ENCODE peak calls at places on chromosome X, in nine cellular contexts. One of them, this sample, is unnamed.

GRCh38 chrX:55787063-55787462 is 69.5 kb downstream of the RRAGB start:
- DNase-seq in posterior cingulate gyrus: no peak
- DNase-seq in T-helper 1 cell: no peak
- DNase-seq in NCI-H1105: no peak
- DNase-seq in NCI-H1417: no peak
- DNase-seq in left colon: no peak
- DNase-seq in iris pigment epithelial cell: no peak
- DNase-seq in stimulated activated naive B cell treated with anti-CD40 and anti-IgM and Interleukin-4, amounts not matched to agents 10 μg/mL and 1 μg/mL and 100 μg/mL, for 72 hours: no peak
- DNase-seq in stimulated activated naive CD8-positive, alpha-beta T cell treated with anti-CD3 and anti-CD28 coated beads, Interleukin-15, Interleukin-2, amounts not matched to agents 100 U/mL and 50 U/mL, for 24 hours: no peak
- DNase-seq in this sample: no peak

GRCh38 chrX:47316276-47317025 is 53.9 kb upstream of the ZNF157 start:
- DNase-seq in posterior cingulate gyrus: no peak
- DNase-seq in iris pigment epithelial cell: peak; percentile 7
- DNase-seq in stimulated activated naive B cell treated with anti-CD40 and anti-IgM and Interleukin-4, amounts not matched to agents 10 μg/mL and 1 μg/mL and 100 μg/mL, for 72 hours: no peak
- DNase-seq in NCI-H1105: no peak
- DNase-seq in left colon: no peak
- DNase-seq in stimulated activated naive CD8-positive, alpha-beta T cell treated with anti-CD3 and anti-CD28 coated beads, Interleukin-15, Interleukin-2, amounts not matched to agents 100 U/mL and 50 U/mL, for 24 hours: no peak
- DNase-seq in T-helper 1 cell: no peak
- DNase-seq in NCI-H1417: no peak
- DNase-seq in this sample: peak; percentile 48

GRCh38 chrX:96722793-96723192 is 38.2 kb downstream of the DIAPH2 start:
- DNase-seq in T-helper 1 cell: no peak
- DNase-seq in stimulated activated naive B cell treated with anti-CD40 and anti-IgM and Interleukin-4, amounts not matched to agents 10 μg/mL and 1 μg/mL and 100 μg/mL, for 72 hours: no peak
- DNase-seq in NCI-H1417: no peak
- DNase-seq in iris pigment epithelial cell: no peak
- DNase-seq in NCI-H1105: no peak
- DNase-seq in posterior cingulate gyrus: no peak
- DNase-seq in stimulated activated naive CD8-positive, alpha-beta T cell treated with anti-CD3 and anti-CD28 coated beads, Interleukin-15, Interleukin-2, amounts not matched to agents 100 U/mL and 50 U/mL, for 24 hours: no peak
- DNase-seq in left colon: no peak
- DNase-seq in this sample: no peak

GRCh38 chrX:39205467-39205866 is 404.2 kb downstream of the MID1IP1 start:
- DNase-seq in iris pigment epithelial cell: no peak
- DNase-seq in NCI-H1105: no peak
- DNase-seq in NCI-H1417: no peak
- DNase-seq in left colon: no peak
- DNase-seq in stimulated activated naive CD8-positive, alpha-beta T cell treated with anti-CD3 and anti-CD28 coated beads, Interleukin-15, Interleukin-2, amounts not matched to agents 100 U/mL and 50 U/mL, for 24 hours: no peak
- DNase-seq in posterior cingulate gyrus: no peak
- DNase-seq in stimulated activated naive B cell treated with anti-CD40 and anti-IgM and Interleukin-4, amounts not matched to agents 10 μg/mL and 1 μg/mL and 100 μg/mL, for 72 hours: no peak
- DNase-seq in T-helper 1 cell: no peak
- DNase-seq in this sample: no peak

GRCh38 chrX:21940356-21940829 is at the start of gene SMS:
- DNase-seq in stimulated activated naive CD8-positive, alpha-beta T cell treated with anti-CD3 and anti-CD28 coated beads, Interleukin-15, Interleukin-2, amounts not matched to agents 100 U/mL and 50 U/mL, for 24 hours: peak; percentile 74
- DNase-seq in NCI-H1417: peak; percentile 36
- DNase-seq in left colon: peak; percentile 74
- DNase-seq in posterior cingulate gyrus: peak; percentile 45
- DNase-seq in NCI-H1105: peak; percentile 68
- DNase-seq in T-helper 1 cell: peak; percentile 49
- DNase-seq in iris pigment epithelial cell: peak; percentile 75
- DNase-seq in stimulated activated naive B cell treated with anti-CD40 and anti-IgM and Interleukin-4, amounts not matched to agents 10 μg/mL and 1 μg/mL and 100 μg/mL, for 72 hours: peak; percentile 39
- DNase-seq in this sample: peak; percentile 72

GRCh38 chrX:40845331-40845911 is 110.1 kb upstream of the MED14 start:
- DNase-seq in T-helper 1 cell: no peak
- DNase-seq in NCI-H1417: no peak
- DNase-seq in stimulated activated naive CD8-positive, alpha-beta T cell treated with anti-CD3 and anti-CD28 coated beads, Interleukin-15, Interleukin-2, amounts not matched to agents 100 U/mL and 50 U/mL, for 24 hours: no peak
- DNase-seq in left colon: no peak
- DNase-seq in NCI-H1105: no peak
- DNase-seq in stimulated activated naive B cell treated with anti-CD40 and anti-IgM and Interleukin-4, amounts not matched to agents 10 μg/mL and 1 μg/mL and 100 μg/mL, for 72 hours: no peak
- DNase-seq in posterior cingulate gyrus: peak; percentile 8
- DNase-seq in iris pigment epithelial cell: peak; percentile 95
- DNase-seq in this sample: no peak

GRCh38 chrX:72306851-72307645 is 1.3 kb upstream of the CITED1 start:
- DNase-seq in NCI-H1417: peak; percentile 49
- DNase-seq in stimulated activated naive CD8-positive, alpha-beta T cell treated with anti-CD3 and anti-CD28 coated beads, Interleukin-15, Interleukin-2, amounts not matched to agents 100 U/mL and 50 U/mL, for 24 hours: no peak
- DNase-seq in iris pigment epithelial cell: peak; percentile 74
- DNase-seq in posterior cingulate gyrus: peak; percentile 49
- DNase-seq in T-helper 1 cell: no peak
- DNase-seq in NCI-H1105: peak; percentile 53
- DNase-seq in left colon: peak; percentile 49
- DNase-seq in stimulated activated naive B cell treated with anti-CD40 and anti-IgM and Interleukin-4, amounts not matched to agents 10 μg/mL and 1 μg/mL and 100 μg/mL, for 72 hours: peak; percentile 19
- DNase-seq in this sample: peak; percentile 81

GRCh38 chrX:40158036-40158706 is 60.4 kb upstream of the BCOR start:
- DNase-seq in stimulated activated naive B cell treated with anti-CD40 and anti-IgM and Interleukin-4, amounts not matched to agents 10 μg/mL and 1 μg/mL and 100 μg/mL, for 72 hours: no peak
- DNase-seq in iris pigment epithelial cell: peak; percentile 39
- DNase-seq in posterior cingulate gyrus: no peak
- DNase-seq in NCI-H1105: peak; percentile 11
- DNase-seq in stimulated activated naive CD8-positive, alpha-beta T cell treated with anti-CD3 and anti-CD28 coated beads, Interleukin-15, Interleukin-2, amounts not matched to agents 100 U/mL and 50 U/mL, for 24 hours: peak; percentile 46
- DNase-seq in NCI-H1417: peak; percentile 9
- DNase-seq in T-helper 1 cell: peak; percentile 35
- DNase-seq in left colon: no peak
- DNase-seq in this sample: no peak

GRCh38 chrX:53321943-53322497 is 40.6 kb upstream of the IQSEC2 start:
- DNase-seq in stimulated activated naive B cell treated with anti-CD40 and anti-IgM and Interleukin-4, amounts not matched to agents 10 μg/mL and 1 μg/mL and 100 μg/mL, for 72 hours: no peak
- DNase-seq in stimulated activated naive CD8-positive, alpha-beta T cell treated with anti-CD3 and anti-CD28 coated beads, Interleukin-15, Interleukin-2, amounts not matched to agents 100 U/mL and 50 U/mL, for 24 hours: no peak
- DNase-seq in left colon: no peak
- DNase-seq in NCI-H1105: no peak
- DNase-seq in T-helper 1 cell: no peak
- DNase-seq in posterior cingulate gyrus: no peak
- DNase-seq in iris pigment epithelial cell: no peak
- DNase-seq in NCI-H1417: no peak
- DNase-seq in this sample: no peak